ENCODE peak calls at places on chromosomes 13 and 19, in seven cellular contexts. R is NCI-H1436; B is skeletal muscle cell; Z is iPS-NIHi11; T is stimulated activated CD8-positive, alpha-beta memory T cell treated with anti-CD3 and anti-CD28 coated beads, Interleukin-4, amount 100 ng/mL, for 48 hours; F is NCI-H1417; D is activated T-cell treated with anti-CD3 and anti-CD28 coated beads, Interleukin-2, amount 50 U/mL, for 1 hour. Y is an unnamed sample.

GRCh38 chr19:50325310-50326100 is 3.7 kb downstream of the KCNC3 start:
- DNase-seq in R (peak; percentile 97), B (no peak), Z (peak; percentile 96), T (peak; percentile 86), F (peak; percentile 97), D (peak; percentile 80), Y (no peak)

GRCh38 chr13:50697746-50698526 is 145.6 kb downstream of the DLEU7 start:
- DNase-seq in R (no peak), B (no peak), Z (no peak), T (no peak), F (peak; percentile 58), D (no peak), Y (no peak)

GRCh38 chr19:12065100-12065538 is 588 bp downstream of the ZNF844 start:
- DNase-seq in R (no peak), B (no peak), Z (no peak), T (peak; percentile 30), F (no peak), D (peak; percentile 26), Y (no peak)

GRCh38 chr19:44776402-44777096 is 1.1 kb upstream of the CBLC start:
- DNase-seq in R (no peak), B (no peak), Z (peak; percentile 62), T (no peak), F (no peak), D (no peak), Y (no peak)

GRCh38 chr19:18063463-18063862 is 23.3 kb downstream of the IL12RB1 start:
- DNase-seq in R (no peak), B (no peak), Z (no peak), T (peak; percentile 67), F (no peak), D (no peak), Y (no peak)

GRCh38 chr19:30587869-30588268 is 215.7 kb downstream of the ZNF536 start:
- DNase-seq in R (no peak), B (no peak), Z (no peak), T (no peak), F (no peak), D (no peak), Y (no peak)

GRCh38 chr13:110913322-110913721 is 1.5 kb downstream of the ANKRD10 start:
- DNase-seq in R (no peak), B (no peak), Z (no peak), T (no peak), F (peak; percentile 42), D (no peak), Y (no peak)

GRCh38 chr19:55347442-55348009 is 7.0 kb downstream of the COX6B2 start:
- DNase-seq in R (no peak), B (no peak), Z (peak; percentile 2), T (no peak), F (no peak), D (no peak), Y (no peak)

GRCh38 chr19:20367811-20368294 is 197.7 kb downstream of the ZNF737 start:
- DNase-seq in R (peak; percentile 54), B (no peak), Z (peak; percentile 16), T (no peak), F (peak; percentile 76), D (no peak), Y (no peak)

GRCh38 chr13:80239571-80240255 is 101.2 kb downstream of the SPRY2 start:
- DNase-seq in R (no peak), B (no peak), Z (no peak), T (no peak), F (no peak), D (no peak), Y (no peak)

GRCh38 chr13:44374348-44374712 is 706 bp downstream of the SERP2 start:
- DNase-seq in R (no peak), B (no peak), Z (no peak), T (no peak), F (no peak), D (no peak), Y (no peak)

GRCh38 chr19:1244693-1245451 is 3.3 kb downstream of the ATP5F1D start:
- DNase-seq in R (no peak), B (no peak), Z (no peak), T (no peak), F (no peak), D (peak; percentile 47), Y (no peak)

GRCh38 chr19:1154731-1155351 is 19.2 kb downstream of the SBNO2 start:
- DNase-seq in R (no peak), B (peak; percentile 53), Z (no peak), T (no peak), F (no peak), D (no peak), Y (no peak)

GRCh38 chr19:11659612-11660011 is 62.3 kb downstream of the ZNF627 start:
- DNase-seq in R (no peak), B (no peak), Z (no peak), T (no peak), F (no peak), D (no peak), Y (no peak)

GRCh38 chr13:65085977-65086376 is 2144.2 kb downstream of the PCDH9 start:
- DNase-seq in R (no peak), B (no peak), Z (no peak), T (no peak), F (no peak), D (no peak), Y (no peak)

GRCh38 chr19:11204943-11205349 is 7.6 kb upstream of the KANK2 start:
- DNase-seq in R (no peak), B (no peak), Z (no peak), T (no peak), F (no peak), D (no peak), Y (no peak)

GRCh38 chr19:16590876-16591802 is 18.9 kb upstream of the SLC35E1 start:
- DNase-seq in R (peak; percentile 15), B (no peak), Z (no peak), T (no peak), F (no peak), D (no peak), Y (no peak)

GRCh38 chr19:55437410-55437809 is 5.7 kb downstream of the SHISA7 start:
- DNase-seq in R (no peak), B (no peak), Z (peak; percentile 90), T (peak; percentile 56), F (peak; percentile 84), D (no peak), Y (no peak)

GRCh38 chr19:45450042-45450380 is 17.8 kb upstream of the FOSB start:
- DNase-seq in R (no peak), B (no peak), Z (no peak), T (no peak), F (no peak), D (no peak), Y (no peak)

GRCh38 chr19:34220472-34221063 is 33.8 kb upstream of the GARRE1 start:
- DNase-seq in R (peak; percentile 63), B (no peak), Z (peak; percentile 60), T (peak; percentile 82), F (peak; percentile 53), D (peak; percentile 42), Y (no peak)

GRCh38 chr19:18507021-18507726 is 14.7 kb downstream of the ELL start:
- DNase-seq in R (no peak), B (no peak), Z (no peak), T (peak; percentile 41), F (no peak), D (no peak), Y (no peak)

GRCh38 chr13:47005761-47006414 is 109.0 kb upstream of the HTR2A start:
- DNase-seq in R (no peak), B (no peak), Z (no peak), T (no peak), F (no peak), D (no peak), Y (no peak)

GRCh38 chr13:26952551-26953138 is 192.1 kb upstream of the GPR12 start:
- DNase-seq in R (no peak), B (no peak), Z (no peak), T (no peak), F (no peak), D (no peak), Y (no peak)

GRCh38 chr19:42108527-42109389 is 23.5 kb downstream of the POU2F2 start:
- DNase-seq in R (peak; percentile 89), B (peak; percentile 69), Z (peak; percentile 89), T (peak; percentile 93), F (peak; percentile 95), D (peak; percentile 88), Y (no peak)

GRCh38 chr19:35438527-35438926 is 9.5 kb upstream of the FFAR2 start:
- DNase-seq in R (no peak), B (no peak), Z (no peak), T (no peak), F (no peak), D (no peak), Y (no peak)

GRCh38 chr13:60463787-60464186 is 66.8 kb downstream of the TDRD3 start:
- DNase-seq in R (no peak), B (no peak), Z (no peak), T (no peak), F (no peak), D (no peak), Y (no peak)

GRCh38 chr19:45643024-45643926 is 4.1 kb upstream of the EML2 start:
- DNase-seq in R (peak; percentile 73), B (no peak), Z (peak; percentile 72), T (peak; percentile 99), F (peak; percentile 84), D (peak; percentile 90), Y (no peak)

GRCh38 chr13:32117696-32118095 is 86.1 kb downstream of the FRY start:
- DNase-seq in R (no peak), B (no peak), Z (no peak), T (no peak), F (no peak), D (no peak), Y (no peak)

GRCh38 chr19:29084266-29084665 is 128.7 kb downstream of the UQCRFS1 start:
- DNase-seq in R (peak; percentile 22), B (no peak), Z (peak; percentile 71), T (no peak), F (no peak), D (no peak), Y (no peak)

GRCh38 chr13:112767506-112768471 is 78.0 kb downstream of the ATP11A start:
- DNase-seq in R (no peak), B (no peak), Z (no peak), T (no peak), F (no peak), D (no peak), Y (no peak)

GRCh38 chr19:2554856-2555255 is 78.9 kb downstream of the GADD45B start:
- DNase-seq in R (no peak), B (no peak), Z (no peak), T (no peak), F (no peak), D (no peak), Y (no peak)

Y was measured in vagina.